ENCODE peak calls at places on chromosomes 16 and 17, in nine cellular contexts. H, G, Z, T, E, R, S, Q and A are unnamed samples. For H3K27me3, the result is how much of the 10 kb centered on the place peaks cover.

GRCh38 chr16:86117756-86118155 is 218.8 kb downstream of the IRF8 start:
- DNase-seq in H (no peak), G (no peak), Z (no peak), T (no peak), E (no peak), R (no peak), S (no peak), Q (no peak), A (no peak)

GRCh38 chr17:49995055-49995738 is at the start of gene DLX3:
- DNase-seq in H (peak), G (peak), Z (peak), T (peak), E (no peak), R (peak), S (peak), Q (peak), A (peak)

GRCh38 chr16:84080813-84081212 is 35.9 kb downstream of the MBTPS1 start:
- DNase-seq in H (no peak), G (no peak), Z (no peak), T (no peak), E (no peak), R (no peak), S (no peak), Q (no peak), A (no peak)

GRCh38 chr16:77780378-77780837 is 8.0 kb upstream of the VAT1L start:
- DNase-seq in H (no peak), G (no peak), Z (no peak), T (peak), E (peak), R (no peak), S (peak), Q (no peak), A (peak)

GRCh38 chr16:1505912-1506311 is 12.8 kb downstream of the TELO2 start:
- DNase-seq in H (no peak), G (no peak), Z (peak), T (no peak), E (no peak), R (no peak), S (no peak), Q (no peak), A (no peak)

GRCh38 chr16:23357761-23358290 is 55.7 kb downstream of the SCNN1B start:
- DNase-seq in H (no peak), G (no peak), Z (no peak), T (no peak), E (no peak), R (peak), S (no peak), Q (no peak), A (no peak)

GRCh38 chr16:1080801-1081733 is 8.5 kb downstream of the SSTR5 start:
- DNase-seq in H (no peak), G (no peak), Z (no peak), T (peak), E (no peak), R (no peak), S (no peak), Q (no peak), A (no peak)

GRCh38 chr17:57760001-57760400 is 14.9 kb upstream of the CCDC182 start:
- DNase-seq in H (no peak), G (no peak), Z (no peak), T (no peak), E (no peak), R (no peak), S (no peak), Q (no peak), A (no peak)

GRCh38 chr17:80845121-80845862 is 146.3 kb upstream of the CHMP6 start:
- DNase-seq in H (no peak), G (no peak), Z (peak), T (no peak), E (no peak), R (no peak), S (no peak), Q (peak), A (peak)

GRCh38 chr16:49594706-49595534 is 221.3 kb downstream of the C16orf78 start:
- DNase-seq in H (no peak), G (no peak), Z (no peak), T (no peak), E (no peak), R (no peak), S (no peak), Q (no peak), A (no peak)

GRCh38 chr17:42674755-42675347 is 1.9 kb downstream of the PLEKHH3 start:
- DNase-seq in H (no peak), G (no peak), Z (no peak), T (peak), E (no peak), R (peak), S (no peak), Q (peak), A (no peak)

GRCh38 chr17:31416503-31416923 is 25.0 kb downstream of the RAB11FIP4 start:
- DNase-seq in H (peak), G (no peak), Z (no peak), T (no peak), E (no peak), R (no peak), S (peak), Q (peak), A (no peak)

GRCh38 chr17:17188586-17188985 is 17.5 kb downstream of the PLD6 start:
- DNase-seq in H (no peak), G (no peak), Z (peak), T (no peak), E (no peak), R (no peak), S (no peak), Q (no peak), A (no peak)

GRCh38 chr16:14458576-14458975 is 171.5 kb downstream of the PARN start:
- DNase-seq in H (peak), G (no peak), Z (no peak), T (peak), E (no peak), R (no peak), S (no peak), Q (no peak), A (no peak)

GRCh38 chr17:75475144-75475835 is 18.9 kb downstream of the TMEM94 start:
- DNase-seq in H (no peak), G (no peak), Z (peak), T (no peak), E (no peak), R (no peak), S (no peak), Q (no peak), A (no peak)

GRCh38 chr16:79599837-79600635 is 501 bp downstream of the MAF start:
- DNase-seq in H (peak), G (peak), Z (peak), T (peak), E (no peak), R (peak), S (peak), Q (peak), A (peak)

GRCh38 chr17:1936766-1937165 is 88.4 kb downstream of the RTN4RL1 start:
- DNase-seq in H (no peak), G (no peak), Z (no peak), T (no peak), E (no peak), R (no peak), S (no peak), Q (no peak), A (no peak)

GRCh38 chr16:81140930-81141780 is 45.0 kb upstream of the GCSH start:
- DNase-seq in H (no peak), G (no peak), Z (no peak), T (peak), E (no peak), R (no peak), S (no peak), Q (no peak), A (no peak)

GRCh38 chr16:89658221-89658879 is 714 bp downstream of the SPATA33 start:
- DNase-seq in H (peak), G (no peak), Z (peak), T (peak), E (no peak), R (no peak), S (no peak), Q (peak), A (no peak)

GRCh38 chr16:54998834-54999233 is 68.2 kb downstream of the IRX5 start:
- DNase-seq in H (no peak), G (no peak), Z (no peak), T (no peak), E (no peak), R (no peak), S (no peak), Q (no peak), A (no peak)

GRCh38 chr16:55000595-55000994 is 69.9 kb downstream of the IRX5 start:
- DNase-seq in H (no peak), G (no peak), Z (no peak), T (no peak), E (no peak), R (no peak), S (no peak), Q (no peak), A (no peak)

GRCh38 chr16:55001931-55002330 is 71.3 kb downstream of the IRX5 start:
- DNase-seq in H (no peak), G (no peak), Z (no peak), T (no peak), E (no peak), R (no peak), S (no peak), Q (no peak), A (no peak)

GRCh38 chr16:55003916-55004315 is 73.3 kb downstream of the IRX5 start:
- DNase-seq in H (no peak), G (no peak), Z (no peak), T (no peak), E (no peak), R (no peak), S (no peak), Q (no peak), A (no peak)

DNA sequence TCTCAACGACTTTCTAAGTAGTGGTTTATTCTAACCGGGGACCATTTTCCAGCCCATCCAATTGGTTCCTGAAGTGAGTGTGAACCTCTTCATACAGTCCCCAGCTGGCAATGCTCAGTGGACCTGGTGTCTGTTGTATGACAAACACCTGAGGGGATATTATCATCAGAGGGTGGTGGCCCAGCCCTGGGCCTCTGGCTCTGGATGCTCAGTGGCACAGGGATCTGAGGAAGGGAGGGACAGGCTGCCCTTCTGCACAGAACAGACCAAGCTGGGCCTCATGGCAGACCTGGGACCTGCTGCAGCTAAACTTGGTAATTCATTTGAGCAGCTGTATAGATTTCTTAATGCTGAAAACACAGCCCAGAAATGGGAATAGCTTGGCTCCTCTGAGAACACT is 72.6 kb downstream of the IRX5 start:
- DNase-seq in H (no peak), G (no peak), Z (no peak), T (no peak), E (no peak), R (no peak), S (no peak), Q (no peak), A (no peak)
- H3K27me3 ChIP-seq in H (under half), G (under half), Z (under half), T (under half), E (under half), R (under half), S (under half), Q (under half), A (under half)

DNA sequence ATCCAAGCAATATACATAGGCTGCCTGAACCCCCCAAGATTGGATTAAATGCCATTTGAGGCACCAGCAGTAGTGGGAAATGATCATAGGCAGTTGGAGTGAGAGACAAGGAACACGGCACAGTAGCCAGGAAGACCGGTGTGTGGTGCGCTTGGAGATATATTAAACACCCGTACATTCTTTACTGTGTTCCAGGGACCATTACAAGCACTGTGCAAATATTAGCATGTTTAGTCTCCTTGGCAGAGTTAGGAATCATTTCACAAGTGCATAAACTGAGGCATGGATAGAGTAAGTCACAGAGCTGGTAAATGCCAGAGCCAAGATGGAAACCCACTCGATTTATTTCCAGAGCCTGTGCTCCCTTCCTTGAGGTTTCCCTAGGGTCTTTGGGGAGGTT is 31.1 kb upstream of the TNRC6A start:
- DNase-seq in H (no peak), G (no peak), Z (no peak), T (no peak), E (no peak), R (no peak), S (no peak), Q (no peak), A (no peak)
- H3K27ac ChIP-seq in H (no peak), G (no peak), Z (no peak), T (no peak), E (peak), R (no peak), S (no peak), Q (no peak), A (no peak)

GRCh38 chr16:74083582-74083981 is 213.0 kb upstream of the PSMD7 start:
- DNase-seq in H (no peak), G (no peak), Z (no peak), T (no peak), E (no peak), R (no peak), S (no peak), Q (no peak), A (no peak)
- H3K27me3 ChIP-seq in H (under half), G (under half), Z (under half), T (under half), E (under half), R (under half), S (under half), Q (under half), A (under half)

GRCh38 chr16:57115504-57116182 is 23.3 kb downstream of the CPNE2 start:
- DNase-seq in H (no peak), G (no peak), Z (no peak), T (no peak), E (no peak), R (no peak), S (peak), Q (peak), A (peak)
- H3K27ac ChIP-seq in H (no peak), G (no peak), Z (peak), T (no peak), E (no peak), R (no peak), S (peak), Q (no peak), A (no peak)

DNA sequence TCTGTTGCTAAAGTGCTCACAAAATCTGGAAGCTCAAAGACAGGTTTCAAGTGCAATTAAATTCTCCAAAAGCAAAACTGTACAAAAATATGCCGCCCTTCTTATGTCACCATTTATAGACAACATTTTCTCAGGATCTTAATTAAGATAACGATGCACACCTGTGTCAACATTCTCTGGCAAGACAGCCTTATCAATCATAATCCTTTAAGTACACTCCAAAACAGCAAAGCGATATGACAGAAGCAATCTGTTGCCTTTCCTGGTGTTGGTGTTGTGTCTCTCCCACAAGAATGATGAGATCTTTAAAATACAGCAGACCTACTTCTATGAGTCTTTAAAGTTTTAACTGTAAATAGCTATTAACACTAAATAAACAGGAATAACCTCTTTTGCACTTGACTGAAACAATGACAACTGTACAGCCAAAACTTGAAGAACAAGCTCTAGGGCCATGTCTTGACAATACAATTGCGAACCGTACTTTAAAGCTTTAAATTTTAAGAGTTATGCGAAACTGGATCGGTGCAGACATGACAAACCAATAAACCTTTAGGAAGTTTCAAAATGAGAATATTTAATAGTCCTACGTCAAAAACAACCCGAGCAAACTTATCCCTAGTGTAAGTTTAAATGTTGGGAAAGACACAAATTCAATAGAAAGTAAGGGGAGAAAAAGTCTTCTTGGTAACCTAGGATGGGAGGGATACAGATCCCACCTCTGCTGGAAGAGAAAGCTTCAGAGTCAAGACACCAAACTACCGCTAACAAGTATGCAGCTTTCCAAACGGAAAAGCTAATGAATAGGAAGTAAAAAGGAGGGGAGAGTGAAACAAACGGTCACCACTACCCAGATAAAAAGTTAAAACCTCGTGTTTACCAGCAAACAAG is 3.3 kb upstream of the IRX5 start:
- DNase-seq in H (peak), G (no peak), Z (no peak), T (peak), E (no peak), R (no peak), S (no peak), Q (no peak), A (no peak)
- H3K27me3 ChIP-seq in H (under half), G (under half), Z (half or more), T (under half), E (under half), R (under half), S (under half), Q (under half), A (under half)

GRCh38 chr17:6232768-6233130 is 162.6 kb downstream of the WSCD1 start:
- DNase-seq in H (no peak), G (no peak), Z (no peak), T (no peak), E (no peak), R (no peak), S (no peak), Q (no peak), A (no peak)
- H3K27ac ChIP-seq in H (no peak), G (no peak), Z (no peak), T (no peak), E (no peak), R (no peak), S (no peak), Q (no peak), A (no peak)

GRCh38 chr16:65077181-65077580 is 44.7 kb downstream of the CDH11 start:
- DNase-seq in H (no peak), G (no peak), Z (no peak), T (no peak), E (no peak), R (no peak), S (no peak), Q (no peak), A (no peak)
- H3K27me3 ChIP-seq in H (under half), G (under half), Z (under half), T (under half), E (under half), R (under half), S (under half), Q (under half), A (under half)

GRCh38 chr17:63697341-63698286 is 2.3 kb downstream of the LIMD2 start:
- DNase-seq in H (no peak), G (no peak), Z (peak), T (peak), E (no peak), R (peak), S (no peak), Q (peak), A (peak)
- H3K27ac ChIP-seq in H (no peak), G (peak), Z (peak), T (no peak), E (no peak), R (no peak), S (no peak), Q (no peak), A (no peak)

GRCh38 chr17:48574523-48575065 is 3.6 kb downstream of the HOXB4 start:
- DNase-seq in H (no peak), G (no peak), Z (no peak), T (no peak), E (no peak), R (no peak), S (no peak), Q (no peak), A (no peak)

GRCh38 chr17:48575673-48576478 is 2.3 kb downstream of the HOXB4 start:
- DNase-seq in H (no peak), G (no peak), Z (no peak), T (no peak), E (no peak), R (no peak), S (peak), Q (no peak), A (no peak)

GRCh38 chr17:48577330-48577945 is 712 bp downstream of the HOXB4 start:
- DNase-seq in H (no peak), G (no peak), Z (no peak), T (no peak), E (no peak), R (no peak), S (peak), Q (peak), A (no peak)

GRCh38 chr17:48576479-48577309 is 1.5 kb downstream of the HOXB4 start:
- DNase-seq in H (no peak), G (peak), Z (no peak), T (no peak), E (no peak), R (no peak), S (no peak), Q (peak), A (peak)

DNA sequence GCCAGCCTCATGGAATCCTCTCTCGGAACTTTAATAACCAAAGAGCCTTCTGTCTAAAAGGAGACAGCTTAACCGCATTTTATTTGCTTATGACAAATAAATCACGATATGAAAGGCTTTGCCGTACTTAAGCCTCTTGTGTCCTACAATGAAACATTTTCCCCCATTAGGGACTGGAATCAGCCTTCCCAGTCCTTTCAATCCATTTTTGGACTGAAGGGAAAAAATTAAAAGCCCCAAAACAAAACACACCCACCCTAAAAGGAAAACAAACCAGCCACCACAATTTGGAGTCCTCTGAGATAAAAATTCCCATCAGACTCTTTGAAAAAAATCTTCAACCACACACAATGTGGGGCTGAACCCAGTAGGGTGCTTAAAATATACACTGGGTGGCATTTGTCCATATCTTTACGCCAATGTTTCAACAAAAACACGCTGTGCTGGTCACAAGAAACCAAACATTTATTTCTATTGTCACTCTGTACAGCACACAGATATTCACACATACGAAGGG is 3.0 kb downstream of the HOXB4 start:
- DNase-seq in H (no peak), G (no peak), Z (no peak), T (no peak), E (no peak), R (no peak), S (peak), Q (no peak), A (no peak)
- H3K27me3 ChIP-seq in H (half or more), G (under half), Z (half or more), T (half or more), E (under half), R (half or more), S (under half), Q (under half), A (under half)